ENCODE peak calls at places on chromosomes 13 and 19, in ten cellular contexts. Z is HT-29; Y is astrocyte; K is fibroblast of the conjunctiva; D is stimulated activated CD4-positive, alpha-beta T cell treated with anti-CD3 and anti-CD28 coated beads, Interleukin-4, amount 100 ng/mL, for 1 hour; T is HTR-8/SVneo; H is EL; W is aorta; I is glutamatergic neuron; S is HEK293T. J is an unnamed sample.

GRCh38 chr13:45381196-45381595 is 37.0 kb downstream of the SLC25A30 start:
- DNase-seq in Z (no peak), Y (no peak), K (no peak), D (no peak), T (no peak), H (no peak), W (no peak), I (no peak), S (no peak), J (no peak)

GRCh38 chr19:47719047-47719885 is 6.0 kb downstream of the EHD2 start:
- DNase-seq in Z (peak), Y (peak), K (peak), D (no peak), T (peak), H (peak), W (peak), I (peak), S (no peak), J (peak)

GRCh38 chr19:14147797-14148605 is 11.6 kb upstream of the ASF1B start:
- DNase-seq in Z (peak), Y (peak), K (peak), D (peak), T (peak), H (peak), W (peak), I (peak), S (peak), J (peak)

GRCh38 chr13:111893071-111893606 is 173.8 kb upstream of the SOX1 start:
- DNase-seq in Z (no peak), Y (no peak), K (no peak), D (no peak), T (no peak), H (no peak), W (no peak), I (no peak), S (peak), J (no peak)

GRCh38 chr13:106520205-106521004 is 15.1 kb downstream of the EFNB2 start:
- DNase-seq in Z (no peak), Y (no peak), K (no peak), D (no peak), T (no peak), H (peak), W (no peak), I (no peak), S (no peak), J (no peak)

GRCh38 chr19:43432866-43433673 is 18.4 kb downstream of the TEX101 start:
- DNase-seq in Z (peak), Y (peak), K (no peak), D (peak), T (peak), H (peak), W (peak), I (peak), S (peak), J (peak)

GRCh38 chr19:38335949-38336637 is 463 bp downstream of the CATSPERG start:
- DNase-seq in Z (peak), Y (peak), K (peak), D (peak), T (peak), H (peak), W (peak), I (peak), S (peak), J (peak)

GRCh38 chr19:32165176-32165575 is 180.2 kb upstream of the ZNF507 start:
- DNase-seq in Z (no peak), Y (no peak), K (no peak), D (no peak), T (no peak), H (no peak), W (no peak), I (no peak), S (no peak), J (no peak)

GRCh38 chr13:100922599-100922998 is 248.0 kb upstream of the TMTC4 start:
- DNase-seq in Z (no peak), Y (no peak), K (no peak), D (no peak), T (no peak), H (no peak), W (no peak), I (no peak), S (no peak), J (no peak)

GRCh38 chr19:54206030-54206830 is 5.6 kb downstream of the RPS9 start:
- DNase-seq in Z (no peak), Y (no peak), K (no peak), D (no peak), T (no peak), H (no peak), W (no peak), I (no peak), S (no peak), J (no peak)

GRCh38 chr13:107767119-107767518 is 448.2 kb downstream of the LIG4 start:
- DNase-seq in Z (no peak), Y (no peak), K (no peak), D (no peak), T (no peak), H (no peak), W (no peak), I (no peak), S (no peak), J (no peak)

GRCh38 chr19:41426116-41426841 is 895 bp downstream of the B3GNT8 start:
- DNase-seq in Z (no peak), Y (no peak), K (no peak), D (no peak), T (no peak), H (no peak), W (no peak), I (peak), S (no peak), J (no peak)

GRCh38 chr19:40737102-40737644 is 13.1 kb downstream of the ACTMAP start:
- DNase-seq in Z (no peak), Y (no peak), K (no peak), D (no peak), T (no peak), H (no peak), W (no peak), I (no peak), S (no peak), J (no peak)

GRCh38 chr13:28177877-28178276 is 39.5 kb downstream of the PAN3 start:
- DNase-seq in Z (no peak), Y (no peak), K (no peak), D (no peak), T (no peak), H (no peak), W (no peak), I (no peak), S (no peak), J (no peak)

GRCh38 chr19:30666301-30666803 is 294.2 kb downstream of the ZNF536 start:
- DNase-seq in Z (peak), Y (no peak), K (no peak), D (peak), T (peak), H (peak), W (no peak), I (peak), S (peak), J (peak)

GRCh38 chr19:54252845-54253244 is 4.2 kb downstream of the LILRB5 start:
- DNase-seq in Z (no peak), Y (no peak), K (no peak), D (no peak), T (no peak), H (no peak), W (no peak), I (no peak), S (no peak), J (no peak)